ENCODE peak calls at places on chromosomes 16 and 17, in four cellular contexts. One of them, this sample, is unnamed. For H3K9me3, the result is how much of the 10 kb centered on the place peaks cover.

GRCh38 chr16:79419148-79419547 is 181.4 kb downstream of the MAF start:
- DNase-seq in effector memory CD4-positive, alpha-beta T cell: no peak
- DNase-seq in CD8-positive, alpha-beta memory T cell: no peak
- DNase-seq in iPS DF 6.9: no peak
- DNase-seq in this sample: no peak

GRCh38 chr17:65287040-65287439 is 149.9 kb downstream of the RGS9 start:
- DNase-seq in CD8-positive, alpha-beta memory T cell: no peak
- DNase-seq in iPS DF 6.9: no peak
- DNase-seq in effector memory CD4-positive, alpha-beta T cell: no peak
- DNase-seq in this sample: peak

GRCh38 chr17:60170835-60171752 is 21.3 kb downstream of the CA4 start:
- DNase-seq in CD8-positive, alpha-beta memory T cell: no peak
- DNase-seq in effector memory CD4-positive, alpha-beta T cell: no peak
- DNase-seq in iPS DF 6.9: no peak
- DNase-seq in this sample: no peak

GRCh38 chr16:65497571-65497970 is 375.7 kb upstream of the CDH11 start:
- DNase-seq in effector memory CD4-positive, alpha-beta T cell: no peak
- DNase-seq in iPS DF 6.9: no peak
- DNase-seq in CD8-positive, alpha-beta memory T cell: no peak
- DNase-seq in this sample: no peak

GRCh38 chr16:61074324-61074723 is 961.9 kb downstream of the CDH8 start:
- DNase-seq in effector memory CD4-positive, alpha-beta T cell: no peak
- DNase-seq in iPS DF 6.9: no peak
- DNase-seq in CD8-positive, alpha-beta memory T cell: no peak
- DNase-seq in this sample: no peak

GRCh38 chr17:62855136-62855535 is 47.0 kb upstream of the MARCHF10 start:
- DNase-seq in CD8-positive, alpha-beta memory T cell: no peak
- DNase-seq in effector memory CD4-positive, alpha-beta T cell: no peak
- DNase-seq in iPS DF 6.9: no peak
- DNase-seq in this sample: no peak

GRCh38 chr16:67946966-67947558 is 3.1 kb upstream of the LCAT start:
- DNase-seq in CD8-positive, alpha-beta memory T cell: no peak
- DNase-seq in effector memory CD4-positive, alpha-beta T cell: no peak
- DNase-seq in iPS DF 6.9: no peak
- DNase-seq in this sample: no peak

GRCh38 chr16:67301080-67301757 is 21.9 kb downstream of the PLEKHG4 start:
- DNase-seq in effector memory CD4-positive, alpha-beta T cell: no peak
- DNase-seq in iPS DF 6.9: no peak
- DNase-seq in CD8-positive, alpha-beta memory T cell: no peak
- DNase-seq in this sample: peak

GRCh38 chr17:50893183-50893993 is 27.2 kb upstream of the TOB1 start:
- DNase-seq in effector memory CD4-positive, alpha-beta T cell: no peak
- DNase-seq in CD8-positive, alpha-beta memory T cell: no peak
- DNase-seq in iPS DF 6.9: no peak
- DNase-seq in this sample: peak

GRCh38 chr17:77391668-77392375 is 251.1 kb downstream of the SEC14L1 start:
- DNase-seq in CD8-positive, alpha-beta memory T cell: no peak
- DNase-seq in iPS DF 6.9: no peak
- DNase-seq in effector memory CD4-positive, alpha-beta T cell: no peak
- DNase-seq in this sample: peak

GRCh38 chr17:82205720-82206508 is 6.7 kb downstream of the CCDC57 start:
- DNase-seq in iPS DF 6.9: peak
- DNase-seq in effector memory CD4-positive, alpha-beta T cell: peak
- DNase-seq in CD8-positive, alpha-beta memory T cell: peak
- DNase-seq in this sample: peak

GRCh38 chr17:17841620-17842025 is 4.8 kb upstream of the SREBF1 start:
- DNase-seq in CD8-positive, alpha-beta memory T cell: no peak
- DNase-seq in iPS DF 6.9: no peak
- DNase-seq in effector memory CD4-positive, alpha-beta T cell: no peak
- DNase-seq in this sample: no peak

GRCh38 chr16:64983226-64983625 is 138.6 kb downstream of the CDH11 start:
- DNase-seq in iPS DF 6.9: no peak
- DNase-seq in effector memory CD4-positive, alpha-beta T cell: no peak
- DNase-seq in CD8-positive, alpha-beta memory T cell: no peak
- DNase-seq in this sample: no peak

GRCh38 chr17:59776577-59776976 is 69.1 kb downstream of the VMP1 start:
- DNase-seq in iPS DF 6.9: no peak
- DNase-seq in CD8-positive, alpha-beta memory T cell: no peak
- DNase-seq in effector memory CD4-positive, alpha-beta T cell: no peak
- DNase-seq in this sample: no peak

GRCh38 chr16:49014300-49015188 is 267.1 kb downstream of the CBLN1 start:
- DNase-seq in iPS DF 6.9: no peak
- DNase-seq in effector memory CD4-positive, alpha-beta T cell: no peak
- DNase-seq in CD8-positive, alpha-beta memory T cell: no peak
- DNase-seq in this sample: no peak

GRCh38 chr17:45106101-45106500 is 26.2 kb downstream of the PLCD3 start:
- DNase-seq in effector memory CD4-positive, alpha-beta T cell: no peak
- DNase-seq in iPS DF 6.9: no peak
- DNase-seq in CD8-positive, alpha-beta memory T cell: no peak
- DNase-seq in this sample: no peak

GRCh38 chr16:78689031-78689430 is 589.6 kb downstream of the WWOX start:
- DNase-seq in effector memory CD4-positive, alpha-beta T cell: no peak
- DNase-seq in CD8-positive, alpha-beta memory T cell: no peak
- DNase-seq in iPS DF 6.9: no peak
- DNase-seq in this sample: peak

GRCh38 chr17:66938656-66939055 is 25.9 kb upstream of the CACNG4 start:
- DNase-seq in CD8-positive, alpha-beta memory T cell: no peak
- DNase-seq in effector memory CD4-positive, alpha-beta T cell: no peak
- DNase-seq in iPS DF 6.9: no peak
- DNase-seq in this sample: no peak

GRCh38 chr17:80826346-80826954 is 165.2 kb upstream of the CHMP6 start:
- DNase-seq in iPS DF 6.9: no peak
- DNase-seq in effector memory CD4-positive, alpha-beta T cell: no peak
- DNase-seq in CD8-positive, alpha-beta memory T cell: no peak
- DNase-seq in this sample: no peak

GRCh38 chr16:69781118-69781517 is 19.0 kb downstream of the WWP2 start:
- DNase-seq in CD8-positive, alpha-beta memory T cell: no peak
- DNase-seq in iPS DF 6.9: no peak
- DNase-seq in effector memory CD4-positive, alpha-beta T cell: no peak
- DNase-seq in this sample: no peak

GRCh38 chr17:80112471-80113032 is 11.2 kb downstream of the GAA start:
- DNase-seq in iPS DF 6.9: no peak
- DNase-seq in effector memory CD4-positive, alpha-beta T cell: no peak
- DNase-seq in CD8-positive, alpha-beta memory T cell: no peak
- DNase-seq in this sample: no peak

GRCh38 chr17:11871773-11872172 is 125.5 kb downstream of the ZNF18 start:
- DNase-seq in CD8-positive, alpha-beta memory T cell: no peak
- DNase-seq in iPS DF 6.9: no peak
- DNase-seq in effector memory CD4-positive, alpha-beta T cell: no peak
- DNase-seq in this sample: no peak

GRCh38 chr17:18027280-18027679 is 11.7 kb downstream of the ATPAF2 start:
- DNase-seq in CD8-positive, alpha-beta memory T cell: no peak
- DNase-seq in iPS DF 6.9: no peak
- DNase-seq in effector memory CD4-positive, alpha-beta T cell: no peak
- DNase-seq in this sample: no peak

DNA sequence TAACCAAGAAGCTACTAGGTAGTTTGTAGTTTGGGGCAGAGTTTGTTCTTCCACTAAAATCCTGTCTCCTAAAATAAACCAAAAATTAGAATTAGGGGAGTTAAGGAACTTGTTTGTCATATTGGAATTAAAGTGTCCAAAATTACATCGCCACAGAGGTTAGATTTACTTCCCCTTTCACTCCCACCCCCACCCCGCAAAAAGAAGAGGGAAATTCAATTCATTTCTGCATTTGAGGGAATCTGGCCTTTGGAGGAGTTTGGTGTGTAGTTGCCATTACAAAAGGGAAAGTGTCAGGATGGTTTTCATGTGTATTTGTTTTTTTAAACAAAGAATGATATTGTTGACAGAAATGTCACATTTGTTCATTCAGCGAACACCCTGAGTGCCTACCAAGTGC is 5.8 kb downstream of the TMEM97 start:
- DNase-seq in effector memory CD4-positive, alpha-beta T cell: no peak
- DNase-seq in CD8-positive, alpha-beta memory T cell: no peak
- DNase-seq in iPS DF 6.9: no peak
- DNase-seq in this sample: no peak
- H3K27ac ChIP-seq in effector memory CD4-positive, alpha-beta T cell: no peak
- H3K27ac ChIP-seq in CD8-positive, alpha-beta memory T cell: no peak
- H3K27ac ChIP-seq in iPS DF 6.9: no peak
- H3K27ac ChIP-seq in this sample: no peak

DNA sequence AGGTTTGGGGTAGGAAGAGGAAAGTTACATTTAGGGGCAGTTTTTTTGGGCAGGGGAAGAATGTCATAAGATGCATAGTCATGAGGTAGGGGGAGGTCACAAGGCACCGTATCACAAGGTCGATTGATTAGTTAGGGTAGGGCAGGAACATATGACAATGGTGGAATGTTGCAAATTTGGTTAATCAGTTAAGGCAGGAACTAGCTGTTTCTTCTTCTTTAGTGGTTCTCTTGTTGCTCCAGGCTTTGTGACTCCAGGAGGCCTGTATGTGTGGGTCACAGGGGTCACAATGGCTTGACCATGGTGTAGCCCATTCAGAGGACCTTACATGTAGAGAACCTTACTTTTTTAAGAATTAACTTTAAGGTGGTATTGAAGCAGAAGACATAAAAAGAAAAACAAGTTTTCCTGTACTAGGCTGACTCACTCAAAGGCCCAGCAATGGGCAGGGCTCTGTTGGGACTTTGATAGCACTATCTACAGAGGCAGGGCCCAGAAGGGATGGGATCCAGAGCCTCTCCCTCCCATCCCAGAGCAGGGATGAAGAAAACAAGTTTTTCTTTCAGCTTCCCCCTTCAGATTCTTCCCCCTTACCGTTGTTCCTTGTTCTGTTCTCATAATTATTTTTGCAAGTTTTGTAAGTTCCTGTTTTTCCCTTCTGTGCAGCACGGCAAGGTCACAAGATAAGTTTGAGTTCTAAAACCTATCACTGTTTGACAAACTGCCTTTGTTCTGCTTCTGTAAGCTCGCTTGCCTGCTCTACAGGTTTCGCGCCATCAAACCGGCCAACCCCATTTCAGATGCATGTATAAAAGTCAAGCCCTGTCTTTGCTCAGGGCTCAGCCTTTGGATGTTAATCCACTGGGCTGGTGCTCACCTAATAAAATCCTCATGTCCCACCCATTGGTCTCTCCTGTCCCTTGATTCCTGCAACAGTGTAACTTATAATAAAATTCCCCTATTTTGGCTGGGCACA is 45.8 kb upstream of the ATF7IP2 start:
- DNase-seq in iPS DF 6.9: no peak
- DNase-seq in CD8-positive, alpha-beta memory T cell: no peak
- DNase-seq in effector memory CD4-positive, alpha-beta T cell: no peak
- DNase-seq in this sample: no peak
- H3K9me3 ChIP-seq in iPS DF 6.9: under half
- H3K9me3 ChIP-seq in CD8-positive, alpha-beta memory T cell: under half
- H3K9me3 ChIP-seq in effector memory CD4-positive, alpha-beta T cell: under half
- H3K9me3 ChIP-seq in this sample: under half

DNA sequence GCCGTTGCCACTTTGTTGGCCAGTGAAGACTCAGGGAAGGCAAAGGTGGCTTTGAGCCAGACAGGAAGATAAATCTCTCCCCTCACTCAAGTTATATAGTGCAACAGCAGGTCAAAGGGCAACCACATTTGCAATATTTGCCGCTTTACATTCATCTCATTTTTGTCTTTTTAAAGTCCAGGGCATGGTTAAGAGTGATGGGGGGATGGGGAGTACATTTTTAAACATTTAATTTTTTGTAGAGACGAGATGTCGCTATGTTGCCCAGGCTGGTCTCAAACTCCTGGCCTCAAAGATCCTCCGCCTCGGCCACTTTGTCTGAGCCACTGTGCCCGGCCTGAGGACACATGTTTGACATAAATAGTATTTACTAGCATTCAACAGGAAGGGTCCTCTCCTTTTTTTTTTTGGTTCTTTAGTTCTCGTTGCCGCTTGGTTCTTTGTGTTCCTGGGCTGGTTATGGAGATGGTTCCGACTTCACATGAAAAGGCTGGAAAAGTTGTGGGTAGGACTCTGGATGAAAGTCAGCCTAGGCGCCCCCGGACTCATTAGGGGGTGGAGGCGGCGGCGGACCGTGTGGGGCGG is 95.7 kb downstream of the RAB11FIP4 start:
- DNase-seq in CD8-positive, alpha-beta memory T cell: no peak
- DNase-seq in effector memory CD4-positive, alpha-beta T cell: no peak
- DNase-seq in iPS DF 6.9: no peak
- DNase-seq in this sample: no peak
- H3K27ac ChIP-seq in CD8-positive, alpha-beta memory T cell: peak
- H3K27ac ChIP-seq in effector memory CD4-positive, alpha-beta T cell: peak
- H3K27ac ChIP-seq in iPS DF 6.9: no peak
- H3K27ac ChIP-seq in this sample: no peak

GRCh38 chr16:2699791-2700600 is 17.7 kb downstream of the KCTD5 start:
- DNase-seq in CD8-positive, alpha-beta memory T cell: no peak
- DNase-seq in iPS DF 6.9: no peak
- DNase-seq in effector memory CD4-positive, alpha-beta T cell: no peak
- DNase-seq in this sample: no peak
- H3K9me3 ChIP-seq in CD8-positive, alpha-beta memory T cell: under half
- H3K9me3 ChIP-seq in iPS DF 6.9: under half
- H3K9me3 ChIP-seq in effector memory CD4-positive, alpha-beta T cell: under half
- H3K9me3 ChIP-seq in this sample: under half

GRCh38 chr16:56871172-56871593 is 6.2 kb downstream of the SLC12A3 start:
- DNase-seq in effector memory CD4-positive, alpha-beta T cell: no peak
- DNase-seq in iPS DF 6.9: no peak
- DNase-seq in CD8-positive, alpha-beta memory T cell: no peak
- DNase-seq in this sample: peak
- H3K27ac ChIP-seq in effector memory CD4-positive, alpha-beta T cell: no peak
- H3K27ac ChIP-seq in iPS DF 6.9: no peak
- H3K27ac ChIP-seq in CD8-positive, alpha-beta memory T cell: no peak
- H3K27ac ChIP-seq in this sample: no peak

DNA sequence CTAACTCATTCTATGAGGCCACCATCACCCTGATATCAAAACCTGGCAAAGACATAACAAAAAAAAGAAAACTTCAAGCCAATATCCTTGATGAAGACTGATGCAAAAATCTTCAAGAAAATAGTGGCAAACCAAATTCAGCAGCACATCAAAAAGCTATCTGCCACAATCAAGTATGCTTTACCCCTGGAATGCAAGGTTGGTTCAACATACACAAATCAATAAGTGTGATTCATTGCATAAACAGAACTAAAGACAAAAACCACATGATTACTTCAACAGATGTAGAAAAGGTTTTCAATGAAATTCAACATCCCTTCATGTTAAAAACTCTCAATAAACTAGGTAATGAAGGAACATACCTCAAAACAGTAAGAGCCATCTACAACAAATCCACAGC is 48.4 kb downstream of the CMC2 start:
- DNase-seq in effector memory CD4-positive, alpha-beta T cell: no peak
- DNase-seq in iPS DF 6.9: no peak
- DNase-seq in CD8-positive, alpha-beta memory T cell: no peak
- DNase-seq in this sample: no peak
- H3K9me3 ChIP-seq in effector memory CD4-positive, alpha-beta T cell: under half
- H3K9me3 ChIP-seq in iPS DF 6.9: under half
- H3K9me3 ChIP-seq in CD8-positive, alpha-beta memory T cell: under half
- H3K9me3 ChIP-seq in this sample: under half

GRCh38 chr16:17272716-17273115 is 198.0 kb downstream of the XYLT1 start:
- DNase-seq in CD8-positive, alpha-beta memory T cell: no peak
- DNase-seq in iPS DF 6.9: no peak
- DNase-seq in effector memory CD4-positive, alpha-beta T cell: no peak
- DNase-seq in this sample: no peak
- H3K27ac ChIP-seq in CD8-positive, alpha-beta memory T cell: no peak
- H3K27ac ChIP-seq in iPS DF 6.9: no peak
- H3K27ac ChIP-seq in effector memory CD4-positive, alpha-beta T cell: no peak
- H3K27ac ChIP-seq in this sample: no peak

This sample was measured in SJCRH30.